ENCODE peak calls at places on chromosomes 7 and 10, in nine cellular contexts. H, C, A, F, T, R, D, I and K are unnamed samples.

GRCh38 chr10:60222060-60222459 is 167.6 kb downstream of the ANK3 start:
- DNase-seq in H (no peak), T (no peak), R (no peak), I (no peak), F (no peak), A (no peak), D (no peak), C (no peak), K (no peak)

GRCh38 chr10:58158806-58159205 is 108.9 kb downstream of the IPMK start:
- DNase-seq in F (no peak), I (no peak), H (no peak), C (no peak), T (no peak), A (peak), R (no peak), D (peak), K (no peak)

GRCh38 chr7:43112941-43113621 is 634 bp downstream of the HECW1 start:
- DNase-seq in C (peak), T (peak), D (peak), I (peak), A (no peak), H (peak), R (no peak), F (no peak), K (peak)

GRCh38 chr7:21054427-21055133 is 267.9 kb upstream of the SP8 start:
- DNase-seq in R (no peak), F (no peak), C (no peak), A (no peak), I (no peak), H (no peak), T (no peak), D (peak), K (no peak)

GRCh38 chr10:90171014-90171722 is 469.8 kb downstream of the KIF20B start:
- DNase-seq in H (no peak), F (no peak), D (peak), I (no peak), T (no peak), R (no peak), A (no peak), C (no peak), K (no peak)

GRCh38 chr7:50727072-50727471 is 55.6 kb downstream of the GRB10 start:
- DNase-seq in H (peak), I (no peak), F (no peak), C (no peak), R (no peak), T (no peak), A (no peak), D (peak), K (no peak)

GRCh38 chr7:128783143-128783799 is 7.7 kb upstream of the OPN1SW start:
- DNase-seq in A (peak), D (peak), R (no peak), I (peak), H (peak), T (no peak), C (peak), F (peak), K (no peak)

GRCh38 chr7:2654059-2654458 is 22.3 kb downstream of the TTYH3 start:
- DNase-seq in F (no peak), I (no peak), D (no peak), C (no peak), H (no peak), R (no peak), T (no peak), A (no peak), K (no peak)

GRCh38 chr10:68184546-68184945 is 47.4 kb downstream of the ATOH7 start:
- DNase-seq in R (no peak), C (no peak), T (no peak), F (no peak), H (no peak), A (no peak), I (no peak), D (no peak), K (no peak)

GRCh38 chr7:115087437-115087836 is 165.5 kb downstream of the MDFIC start:
- DNase-seq in R (peak), H (no peak), I (no peak), C (no peak), T (no peak), A (no peak), F (no peak), D (peak), K (no peak)

GRCh38 chr7:50304158-50304910 is at the start of gene IKZF1:
- DNase-seq in A (no peak), H (peak), F (no peak), I (peak), D (peak), T (peak), R (peak), C (peak), K (peak)

GRCh38 chr7:74083117-74083876 is at the start of gene LIMK1:
- DNase-seq in C (peak), I (peak), R (peak), H (peak), T (peak), A (peak), D (peak), F (peak), K (peak)

GRCh38 chr7:128982105-128982504 is 44.4 kb downstream of the IRF5 start:
- DNase-seq in H (no peak), C (no peak), R (no peak), T (no peak), F (no peak), I (no peak), D (no peak), A (no peak), K (no peak)

GRCh38 chr7:130695840-130696239 is 9.5 kb upstream of the TSGA13 start:
- DNase-seq in A (no peak), D (peak), R (peak), T (no peak), F (no peak), I (no peak), C (no peak), H (peak), K (peak)

GRCh38 chr10:73113543-73113942 is 3.3 kb downstream of the NUDT13 start:
- DNase-seq in H (no peak), I (no peak), C (no peak), A (no peak), T (no peak), D (peak), F (no peak), R (no peak), K (no peak)

GRCh38 chr10:44281089-44281613 is 103.7 kb downstream of the CXCL12 start:
- DNase-seq in C (no peak), I (no peak), R (no peak), A (no peak), H (no peak), F (peak), T (no peak), D (peak), K (no peak)

DNA sequence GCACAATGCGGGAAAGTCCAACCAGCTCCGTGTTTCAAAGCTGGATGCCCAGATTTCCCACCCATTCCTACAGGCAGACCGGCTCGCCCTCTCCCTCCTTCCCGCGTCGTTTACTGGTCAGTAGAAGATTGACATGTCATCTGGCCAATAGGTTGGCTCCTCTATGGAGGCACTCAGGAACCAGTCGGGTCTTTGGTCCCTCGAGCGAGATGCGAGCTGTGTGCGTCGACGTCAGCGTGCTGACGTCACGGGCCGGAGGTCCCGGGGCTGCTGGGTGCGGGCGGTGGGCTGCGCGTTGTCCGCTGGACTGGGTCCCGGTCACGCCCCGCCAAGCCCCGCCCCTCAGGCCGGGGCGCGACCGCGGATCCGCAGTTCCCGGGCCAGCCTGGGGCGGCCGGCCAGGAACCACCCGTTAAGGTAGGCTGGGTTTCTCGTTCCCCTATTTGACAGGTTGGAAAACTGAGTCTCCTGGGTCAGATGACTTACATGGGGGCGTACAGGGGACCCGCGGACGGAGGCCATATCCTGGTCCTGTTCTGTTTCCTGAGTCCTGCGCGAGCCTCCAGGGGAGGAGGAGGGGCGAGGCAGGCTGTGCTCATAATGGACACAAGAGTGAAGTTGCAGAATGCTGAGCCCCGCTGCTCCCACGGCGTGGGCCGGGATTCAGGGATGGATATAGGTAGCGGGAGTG is at the start of gene STARD3NL:
- DNase-seq in T (peak), C (peak), I (peak), D (peak), H (peak), R (peak), A (peak), F (peak), K (peak)
- TF ChIP-seq CTCF in T (no peak), C (no peak), I (no peak), D (no peak), H (no peak), R (no peak), A (no peak), F (no peak), K (no peak)

GRCh38 chr7:97971990-97972943 is 17.7 kb downstream of the OCM2 start:
- DNase-seq in F (peak), H (peak), C (peak), A (peak), D (peak), T (peak), I (peak), R (peak), K (peak)
- TF ChIP-seq CTCF in F (no peak), H (peak), C (no peak), A (peak), D (peak), T (no peak), I (no peak), R (no peak), K (peak)

GRCh38 chr7:151608031-151608551 is 88.4 kb upstream of the RHEB start:
- DNase-seq in C (peak), A (peak), D (no peak), T (no peak), H (no peak), I (peak), R (no peak), F (no peak), K (no peak)
- TF ChIP-seq CTCF in C (no peak), A (peak), D (no peak), T (no peak), H (no peak), I (no peak), R (no peak), F (no peak), K (no peak)

GRCh38 chr7:33107136-33108066 is 1.8 kb downstream of the RP9 start:
- DNase-seq in I (peak), T (no peak), C (no peak), F (no peak), D (peak), R (peak), H (no peak), A (peak), K (peak)
- TF ChIP-seq CTCF in I (peak), T (peak), C (no peak), F (peak), D (peak), R (peak), H (peak), A (peak), K (peak)